ENCODE peak calls at places on chromosomes 11 and 22, in seven cellular contexts. N is heart right ventricle, H is stomach, F is mesendoderm, A is neuronal stem cell, Z is aorta, G is fibroblast of lung. R is an unnamed sample. For H3K4me1, the result is how much of the 10 kb centered on the place peaks cover.

GRCh38 chr11:100647861-100648260 is 39.2 kb upstream of the ARHGAP42 start:
- DNase-seq in N (no peak), H (no peak), F (no peak), A (no peak), Z (no peak), G (no peak), R (no peak)

GRCh38 chr22:38148252-38148651 is 33.4 kb downstream of the PLA2G6 start:
- DNase-seq in N (no peak), H (no peak), F (peak), A (no peak), Z (no peak), G (peak), R (no peak)

GRCh38 chr11:110455718-110456117 is 26.0 kb downstream of the FDX1 start:
- DNase-seq in N (no peak), H (no peak), F (no peak), A (no peak), Z (no peak), G (no peak), R (no peak)

GRCh38 chr22:36765131-36765942 is 10.6 kb downstream of the IFT27 start:
- DNase-seq in N (no peak), H (no peak), F (no peak), A (no peak), Z (peak), G (no peak), R (no peak)

GRCh38 chr11:17828311-17828751 is 93.8 kb downstream of the KCNC1 start:
- DNase-seq in N (peak), H (peak), F (no peak), A (no peak), Z (peak), G (peak), R (no peak)

GRCh38 chr11:59180907-59181306 is 9.0 kb downstream of the DTX4 start:
- DNase-seq in N (no peak), H (no peak), F (no peak), A (no peak), Z (no peak), G (no peak), R (no peak)

GRCh38 chr22:39959640-39960447 is at the start of gene TMA7B:
- DNase-seq in N (no peak), H (peak), F (peak), A (no peak), Z (no peak), G (peak), R (peak)

GRCh38 chr22:26666035-26666338 is 8.6 kb downstream of the MIAT start:
- DNase-seq in N (no peak), H (no peak), F (no peak), A (no peak), Z (no peak), G (peak), R (no peak)

GRCh38 chr11:62556872-62557631 is 10.4 kb upstream of the AHNAK start:
- DNase-seq in N (no peak), H (no peak), F (peak), A (no peak), Z (peak), G (no peak), R (no peak)

GRCh38 chr11:27158763-27159679 is 118.4 kb downstream of the BBOX1 start:
- DNase-seq in N (no peak), H (peak), F (peak), A (peak), Z (peak), G (peak), R (no peak)

GRCh38 chr22:44201556-44202129 is 20.9 kb downstream of the PARVG start:
- DNase-seq in N (peak), H (no peak), F (no peak), A (no peak), Z (peak), G (no peak), R (peak)

GRCh38 chr11:56990702-56991101 is 2.0 kb downstream of the OR5AK2 start:
- DNase-seq in N (no peak), H (no peak), F (no peak), A (no peak), Z (no peak), G (no peak), R (no peak)

GRCh38 chr22:38734203-38735100 is 21.3 kb downstream of the SUN2 start:
- DNase-seq in N (no peak), H (no peak), F (no peak), A (no peak), Z (peak), G (no peak), R (no peak)

GRCh38 chr11:29268733-29269132 is 748.1 kb downstream of the KCNA4 start:
- DNase-seq in N (no peak), H (no peak), F (no peak), A (no peak), Z (no peak), G (no peak), R (no peak)

GRCh38 chr22:23070418-23071162 is at the start of gene GNAZ:
- DNase-seq in N (peak), H (no peak), F (peak), A (peak), Z (peak), G (peak), R (peak)

GRCh38 chr22:39245130-39246039 is 603 bp upstream of the PDGFB start:
- DNase-seq in N (no peak), H (no peak), F (no peak), A (no peak), Z (no peak), G (no peak), R (no peak)

GRCh38 chr11:65095427-65095826 is 587 bp upstream of the VPS51 start:
- DNase-seq in N (no peak), H (no peak), F (no peak), A (no peak), Z (no peak), G (no peak), R (no peak)

GRCh38 chr11:93849751-93850584 is 450 bp downstream of the VSTM5 start:
- DNase-seq in N (peak), H (peak), F (no peak), A (peak), Z (peak), G (peak), R (no peak)

GRCh38 chr11:3683039-3683438 is 11.9 kb upstream of the CHRNA10 start:
- DNase-seq in N (peak), H (no peak), F (no peak), A (no peak), Z (no peak), G (no peak), R (no peak)

GRCh38 chr22:29782061-29782845 is 15.1 kb downstream of the UQCR10 start:
- DNase-seq in N (peak), H (peak), F (no peak), A (no peak), Z (peak), G (peak), R (no peak)

GRCh38 chr11:35042265-35042664 is 96.7 kb upstream of the CD44 start:
- DNase-seq in N (no peak), H (no peak), F (no peak), A (no peak), Z (no peak), G (no peak), R (no peak)
- H3K27ac ChIP-seq in N (no peak), H (no peak), F (no peak), A (no peak), Z (no peak), G (no peak), R (no peak)

GRCh38 chr11:24762076-24762475 is 265.2 kb downstream of the LUZP2 start:
- DNase-seq in N (no peak), H (no peak), F (no peak), A (no peak), Z (no peak), G (no peak), R (no peak)
- H3K4me1 ChIP-seq in N (under half), H (under half), F (under half), A (under half), Z (under half), G (under half), R (under half)

DNA sequence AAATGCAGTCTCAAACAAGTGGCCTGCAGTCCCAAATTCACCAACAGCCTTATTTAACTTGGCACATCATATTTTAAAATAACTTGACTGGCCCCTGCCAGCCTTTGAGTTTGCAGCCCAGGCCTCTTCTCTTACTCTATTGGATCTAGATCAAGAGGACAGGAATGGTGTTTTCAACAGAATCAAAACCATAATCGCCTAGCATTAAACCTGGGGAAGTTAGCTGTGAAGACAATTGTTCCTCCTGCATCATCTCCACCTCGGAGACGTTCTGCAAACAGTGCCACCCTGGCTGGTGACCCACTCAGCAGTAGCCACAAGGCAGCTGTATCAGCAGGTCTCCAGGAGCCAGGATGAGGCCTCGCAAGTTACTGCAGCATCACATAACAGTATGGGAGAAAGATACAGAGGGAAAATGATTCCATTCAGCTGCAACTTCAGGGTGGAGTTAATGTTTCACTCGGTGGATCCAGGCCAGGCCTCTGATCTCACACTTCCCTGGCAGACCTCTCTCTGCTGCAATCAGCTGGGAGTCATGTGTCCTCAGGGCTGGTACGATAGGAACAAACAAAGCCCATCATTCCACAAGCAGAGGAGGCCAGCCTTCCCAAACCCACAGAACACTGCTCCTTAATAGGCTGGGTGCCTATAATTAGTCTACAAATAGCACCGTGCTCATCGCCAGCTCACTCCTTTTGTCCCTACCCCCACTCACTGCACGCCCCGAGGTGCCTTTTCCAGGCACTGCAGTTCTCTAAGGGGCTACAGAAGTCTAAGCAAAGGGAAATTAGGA is 18.6 kb upstream of the SCN2B start:
- DNase-seq in N (peak), H (peak), F (peak), A (no peak), Z (peak), G (peak), R (no peak)
- H3K27ac ChIP-seq in N (peak), H (peak), F (no peak), A (no peak), Z (no peak), G (no peak), R (no peak)

GRCh38 chr22:17912942-17913704 is 111.2 kb downstream of the MICAL3 start:
- DNase-seq in N (no peak), H (no peak), F (no peak), A (no peak), Z (no peak), G (no peak), R (no peak)
- H3K4me1 ChIP-seq in N (half or more), H (under half), F (under half), A (under half), Z (under half), G (under half), R (under half)

GRCh38 chr11:73528420-73528819 is 69.5 kb downstream of the FAM168A start:
- DNase-seq in N (no peak), H (no peak), F (no peak), A (no peak), Z (no peak), G (no peak), R (no peak)
- H3K27ac ChIP-seq in N (peak), H (peak), F (peak), A (no peak), Z (no peak), G (no peak), R (no peak)